ENCODE peak calls at places on chromosomes 1 and 21, in four cellular contexts. One of them, this sample, is unnamed.

GRCh38 chr1:28832966-28833365 is 21.0 kb downstream of the OPRD1 start:
- DNase-seq in germinal center: no peak
- DNase-seq in mesendoderm: no peak
- DNase-seq in osteocyte: no peak
- DNase-seq in this sample: no peak

GRCh38 chr1:66415830-66416229 is 118.1 kb upstream of the SGIP1 start:
- DNase-seq in germinal center: no peak
- DNase-seq in mesendoderm: no peak
- DNase-seq in osteocyte: no peak
- DNase-seq in this sample: no peak

GRCh38 chr21:35738342-35738961 is 321.9 kb downstream of the SETD4 start:
- DNase-seq in germinal center: no peak
- DNase-seq in mesendoderm: no peak
- DNase-seq in osteocyte: no peak
- DNase-seq in this sample: no peak

GRCh38 chr21:38814126-38815059 is 8.7 kb downstream of the ETS2 start:
- DNase-seq in germinal center: no peak
- DNase-seq in mesendoderm: peak; percentile 98
- DNase-seq in osteocyte: peak; percentile 25
- DNase-seq in this sample: no peak

GRCh38 chr1:11535761-11536572 is 57.0 kb downstream of the DISP3 start:
- DNase-seq in germinal center: no peak
- DNase-seq in mesendoderm: no peak
- DNase-seq in osteocyte: no peak
- DNase-seq in this sample: no peak

GRCh38 chr1:21539933-21540332 is 30.7 kb downstream of the ALPL start:
- DNase-seq in germinal center: no peak
- DNase-seq in mesendoderm: peak; percentile 67
- DNase-seq in osteocyte: no peak
- DNase-seq in this sample: no peak

GRCh38 chr1:21378705-21379494 is 61.0 kb upstream of the NBPF3 start:
- DNase-seq in germinal center: no peak
- DNase-seq in mesendoderm: no peak
- DNase-seq in osteocyte: no peak
- DNase-seq in this sample: no peak

GRCh38 chr1:9651220-9651564 is 339 bp upstream of the PIK3CD start:
- DNase-seq in germinal center: no peak
- DNase-seq in mesendoderm: no peak
- DNase-seq in osteocyte: no peak
- DNase-seq in this sample: no peak

GRCh38 chr1:159144571-159144970 is 26.8 kb upstream of the CADM3 start:
- DNase-seq in germinal center: no peak
- DNase-seq in mesendoderm: no peak
- DNase-seq in osteocyte: no peak
- DNase-seq in this sample: no peak

GRCh38 chr1:117076648-117077047 is 16.5 kb downstream of the TTF2 start:
- DNase-seq in germinal center: no peak
- DNase-seq in mesendoderm: no peak
- DNase-seq in osteocyte: no peak
- DNase-seq in this sample: no peak

GRCh38 chr1:172708452-172708851 is 49.5 kb downstream of the FASLG start:
- DNase-seq in germinal center: no peak
- DNase-seq in mesendoderm: no peak
- DNase-seq in osteocyte: no peak
- DNase-seq in this sample: no peak

GRCh38 chr1:207913951-207914350 is 3.0 kb upstream of the CD34 start:
- DNase-seq in germinal center: no peak
- DNase-seq in mesendoderm: no peak
- DNase-seq in osteocyte: no peak
- DNase-seq in this sample: no peak

GRCh38 chr1:33634806-33635205 is 162.4 kb downstream of the ZSCAN20 start:
- DNase-seq in germinal center: peak; percentile 39
- DNase-seq in mesendoderm: peak; percentile 60
- DNase-seq in osteocyte: peak; percentile 82
- DNase-seq in this sample: no peak

GRCh38 chr1:108320851-108321250 is 77.0 kb upstream of the NBPF4 start:
- DNase-seq in germinal center: no peak
- DNase-seq in mesendoderm: no peak
- DNase-seq in osteocyte: no peak
- DNase-seq in this sample: no peak

GRCh38 chr1:16612332-16613172 is 812 bp downstream of the NBPF1 start:
- DNase-seq in germinal center: no peak
- DNase-seq in mesendoderm: peak; percentile 78
- DNase-seq in osteocyte: peak; percentile 91
- DNase-seq in this sample: no peak

GRCh38 chr1:37177230-37177864 is 143.0 kb upstream of the GRIK3 start:
- DNase-seq in germinal center: peak; percentile 9
- DNase-seq in mesendoderm: peak; percentile 85
- DNase-seq in osteocyte: peak; percentile 56
- DNase-seq in this sample: peak; percentile 33

GRCh38 chr1:27773732-27774445 is 870 bp downstream of the STX12 start:
- DNase-seq in germinal center: peak; percentile 44
- DNase-seq in mesendoderm: peak; percentile 3
- DNase-seq in osteocyte: no peak
- DNase-seq in this sample: no peak

GRCh38 chr1:3133671-3134070 is 64.7 kb downstream of the PRDM16 start:
- DNase-seq in germinal center: no peak
- DNase-seq in mesendoderm: no peak
- DNase-seq in osteocyte: no peak
- DNase-seq in this sample: no peak

GRCh38 chr1:56566040-56566774 is 13.2 kb downstream of the PLPP3 start:
- DNase-seq in germinal center: no peak
- DNase-seq in mesendoderm: peak; percentile 74
- DNase-seq in osteocyte: no peak
- DNase-seq in this sample: no peak

GRCh38 chr1:17603091-17603841 is 63.8 kb downstream of the ARHGEF10L start:
- DNase-seq in germinal center: no peak
- DNase-seq in mesendoderm: no peak
- DNase-seq in osteocyte: no peak
- DNase-seq in this sample: no peak

GRCh38 chr1:7478797-7479499 is 292.1 kb upstream of the VAMP3 start:
- DNase-seq in germinal center: no peak
- DNase-seq in mesendoderm: no peak
- DNase-seq in osteocyte: no peak
- DNase-seq in this sample: no peak

GRCh38 chr1:38009088-38009840 is 3.3 kb upstream of the UTP11 start:
- DNase-seq in germinal center: no peak
- DNase-seq in mesendoderm: peak; percentile 89
- DNase-seq in osteocyte: no peak
- DNase-seq in this sample: no peak

GRCh38 chr1:164675342-164675904 is 116.4 kb downstream of the PBX1 start:
- DNase-seq in germinal center: no peak
- DNase-seq in mesendoderm: no peak
- DNase-seq in osteocyte: no peak
- DNase-seq in this sample: no peak

GRCh38 chr1:207579436-207579799 is 65.5 kb upstream of the CR1L start:
- DNase-seq in germinal center: peak; percentile 31
- DNase-seq in mesendoderm: peak; percentile 93
- DNase-seq in osteocyte: no peak
- DNase-seq in this sample: peak; percentile 84

GRCh38 chr1:193111641-193112090 is 6.5 kb upstream of the GLRX2 start:
- DNase-seq in germinal center: no peak
- DNase-seq in mesendoderm: peak; percentile 80
- DNase-seq in osteocyte: no peak
- DNase-seq in this sample: no peak

GRCh38 chr1:16014509-16015482 is 3.0 kb downstream of the HSPB7 start:
- DNase-seq in germinal center: peak; percentile 60
- DNase-seq in mesendoderm: no peak
- DNase-seq in osteocyte: no peak
- DNase-seq in this sample: no peak